ENCODE peak calls at places on chromosomes 7 and 10, in four cellular contexts. O is ureter; T is activated T-cell treated with anti-CD3 and anti-CD28 coated beads, Interleukin-2, amount 50 U/mL, for 24 hours; B is nucleus accumbens. C is an unnamed sample.

GRCh38 chr7:153835104-153835503 is 217.1 kb upstream of the DPP6 start:
- DNase-seq in O (no peak), T (no peak), B (no peak), C (no peak)

GRCh38 chr10:323651-324293 is 188.5 kb downstream of the ZMYND11 start:
- DNase-seq in O (peak; percentile 77), T (peak; percentile 58), B (no peak), C (peak; percentile 93)

GRCh38 chr10:112953760-112954159 is 3.7 kb downstream of the TCF7L2 start:
- DNase-seq in O (no peak), T (no peak), B (no peak), C (peak; percentile 83)

GRCh38 chr7:130303982-130304381 is 11.0 kb downstream of the CPA4 start:
- DNase-seq in O (no peak), T (no peak), B (no peak), C (no peak)

GRCh38 chr10:6473430-6473829 is 106.6 kb downstream of the PRKCQ start:
- DNase-seq in O (no peak), T (no peak), B (no peak), C (no peak)

GRCh38 chr10:34578468-34578867 is 236.6 kb downstream of the PARD3 start:
- DNase-seq in O (no peak), T (no peak), B (no peak), C (no peak)

GRCh38 chr7:110839866-110840265 is 251.1 kb upstream of the LRRN3 start:
- DNase-seq in O (no peak), T (no peak), B (no peak), C (no peak)

GRCh38 chr7:54811016-54811924 is 52.3 kb upstream of the SEC61G start:
- DNase-seq in O (no peak), T (no peak), B (no peak), C (no peak)

GRCh38 chr10:30529373-30529998 is 95.5 kb downstream of the MAP3K8 start:
- DNase-seq in O (peak; percentile 69), T (peak; percentile 78), B (peak; percentile 2), C (no peak)

GRCh38 chr7:93228302-93228701 is 2.0 kb upstream of the HEPACAM2 start:
- DNase-seq in O (no peak), T (no peak), B (no peak), C (peak; percentile 39)

GRCh38 chr7:25075459-25075858 is 49.6 kb downstream of the CYCS start:
- DNase-seq in O (no peak), T (peak; percentile 50), B (no peak), C (no peak)

GRCh38 chr10:127089446-127089845 is 106.9 kb downstream of the INSYN2A start:
- DNase-seq in O (no peak), T (no peak), B (no peak), C (no peak)

GRCh38 chr7:81268551-81268950 is 349.7 kb upstream of the SEMA3C start:
- DNase-seq in O (no peak), T (no peak), B (no peak), C (no peak)

GRCh38 chr7:157651366-157652160 is 314.8 kb downstream of the DNAJB6 start:
- DNase-seq in O (no peak), T (no peak), B (no peak), C (no peak)

GRCh38 chr10:11165591-11166543 is 148.2 kb downstream of the CELF2 start:
- DNase-seq in O (no peak), T (peak; percentile 79), B (no peak), C (no peak)

GRCh38 chr7:157383868-157384267 is 47.1 kb downstream of the DNAJB6 start:
- DNase-seq in O (no peak), T (no peak), B (no peak), C (no peak)

GRCh38 chr10:373516-374309 is 238.5 kb downstream of the ZMYND11 start:
- DNase-seq in O (no peak), T (no peak), B (no peak), C (peak; percentile 80)

GRCh38 chr10:123911866-123912265 is 20.3 kb upstream of the CPXM2 start:
- DNase-seq in O (no peak), T (no peak), B (no peak), C (no peak)

GRCh38 chr7:64636386-64636785 is 29.5 kb upstream of the ZNF107 start:
- DNase-seq in O (no peak), T (no peak), B (no peak), C (no peak)

GRCh38 chr7:34313289-34313688 is 344.7 kb upstream of the NPSR1 start:
- DNase-seq in O (no peak), T (no peak), B (no peak), C (no peak)

GRCh38 chr7:156840134-156840533 is 52.8 kb downstream of the LMBR1 start:
- DNase-seq in O (no peak), T (no peak), B (no peak), C (no peak)

GRCh38 chr7:139776486-139777303 is 1.1 kb downstream of the HIPK2 start:
- DNase-seq in O (no peak), T (peak; percentile 58), B (peak; percentile 47), C (peak; percentile 68)

GRCh38 chr10:78904196-78904595 is 164.6 kb upstream of the ZMIZ1 start:
- DNase-seq in O (no peak), T (no peak), B (no peak), C (no peak)

GRCh38 chr7:2952316-2952715 is 91.4 kb downstream of the CARD11 start:
- DNase-seq in O (no peak), T (peak; percentile 26), B (no peak), C (no peak)

GRCh38 chr7:123845823-123846216 is 851 bp downstream of the HYAL4 start:
- DNase-seq in O (no peak), T (no peak), B (no peak), C (no peak)

GRCh38 chr10:62075414-62075813 is 173.9 kb downstream of the ARID5B start:
- DNase-seq in O (no peak), T (no peak), B (no peak), C (no peak)

GRCh38 chr7:91852263-91852741 is 28.2 kb downstream of the MTERF1 start:
- DNase-seq in O (no peak), T (no peak), B (no peak), C (no peak)

GRCh38 chr7:69706070-69706469 is 107.8 kb downstream of the AUTS2 start:
- DNase-seq in O (no peak), T (no peak), B (no peak), C (no peak)

GRCh38 chr10:47255033-47255813 is 44.8 kb upstream of the GDF10 start:
- DNase-seq in O (no peak), T (no peak), B (no peak), C (no peak)

GRCh38 chr7:84100866-84101265 is 93.7 kb downstream of the SEMA3A start:
- DNase-seq in O (no peak), T (no peak), B (no peak), C (no peak)

GRCh38 chr7:37526623-37527022 is 78.0 kb upstream of the ELMO1 start:
- DNase-seq in O (no peak), T (no peak), B (no peak), C (no peak)

GRCh38 chr10:37760817-37761216 is 96.6 kb downstream of the ZNF248 start:
- DNase-seq in O (no peak), T (no peak), B (no peak), C (no peak)

GRCh38 chr7:104973909-104974415 is 40.0 kb upstream of the KMT2E start:
- DNase-seq in O (no peak), T (no peak), B (no peak), C (peak; percentile 88)

GRCh38 chr7:114722562-114722961 is 199.3 kb upstream of the MDFIC start:
- DNase-seq in O (no peak), T (no peak), B (no peak), C (no peak)

GRCh38 chr10:117550599-117551321 is 8.2 kb downstream of the EMX2 start:
- DNase-seq in O (no peak), T (no peak), B (no peak), C (no peak)

C was measured in SJSA1.